ENCODE peak calls at places on chromosomes 16 and 17, in ten cellular contexts. One of them, this sample, is unnamed.
A peak's percentile ranks its signal among the peaks of the same experiment; 100 is the strongest.

GRCh38 chr17:61815863-61816523 is 47.3 kb downstream of the BRIP1 start:
- DNase-seq in prostate gland: no peak
- DNase-seq in lung: no peak
- DNase-seq in HCT116: no peak
- DNase-seq in mammary epithelial cell: no peak
- DNase-seq in MM.1S: no peak
- DNase-seq in IMR-90: no peak
- DNase-seq in testis: no peak
- DNase-seq in mucosa of descending colon: no peak
- DNase-seq in A549: no peak
- DNase-seq in this sample: no peak

GRCh38 chr17:76997981-76998531 is 129.9 kb downstream of the MGAT5B start:
- DNase-seq in mammary epithelial cell: no peak
- DNase-seq in lung: no peak
- DNase-seq in HCT116: no peak
- DNase-seq in IMR-90: no peak
- DNase-seq in testis: no peak
- DNase-seq in MM.1S: peak; percentile 83
- DNase-seq in mucosa of descending colon: no peak
- DNase-seq in prostate gland: no peak
- DNase-seq in A549: no peak
- DNase-seq in this sample: no peak

GRCh38 chr17:15341385-15341849 is at the start of gene TEKT3:
- DNase-seq in prostate gland: peak; percentile 37
- DNase-seq in mucosa of descending colon: peak; percentile 91
- DNase-seq in lung: peak; percentile 85
- DNase-seq in testis: peak; percentile 91
- DNase-seq in mammary epithelial cell: peak; percentile 57
- DNase-seq in MM.1S: no peak
- DNase-seq in IMR-90: peak; percentile 55
- DNase-seq in A549: peak; percentile 81
- DNase-seq in HCT116: no peak
- DNase-seq in this sample: peak; percentile 91

GRCh38 chr17:60573139-60573975 is 26.6 kb upstream of the PPM1D start:
- DNase-seq in prostate gland: no peak
- DNase-seq in testis: no peak
- DNase-seq in A549: no peak
- DNase-seq in IMR-90: peak; percentile 74
- DNase-seq in HCT116: no peak
- DNase-seq in mucosa of descending colon: no peak
- DNase-seq in mammary epithelial cell: no peak
- DNase-seq in lung: no peak
- DNase-seq in MM.1S: no peak
- DNase-seq in this sample: no peak

GRCh38 chr16:73176577-73177013 is 128.7 kb upstream of the ZFHX3 start:
- DNase-seq in A549: peak; percentile 86
- DNase-seq in IMR-90: peak; percentile 94
- DNase-seq in HCT116: peak; percentile 48
- DNase-seq in lung: no peak
- DNase-seq in testis: no peak
- DNase-seq in mammary epithelial cell: peak; percentile 89
- DNase-seq in mucosa of descending colon: no peak
- DNase-seq in prostate gland: no peak
- DNase-seq in MM.1S: no peak
- DNase-seq in this sample: no peak

GRCh38 chr17:81523139-81524062 is 4.8 kb upstream of the FSCN2 start:
- DNase-seq in mammary epithelial cell: no peak
- DNase-seq in testis: peak; percentile 37
- DNase-seq in lung: no peak
- DNase-seq in mucosa of descending colon: no peak
- DNase-seq in MM.1S: no peak
- DNase-seq in A549: no peak
- DNase-seq in prostate gland: no peak
- DNase-seq in IMR-90: peak; percentile 21
- DNase-seq in HCT116: no peak
- DNase-seq in this sample: no peak

GRCh38 chr17:49874911-49875310 is 27.0 kb upstream of the TAC4 start:
- DNase-seq in mammary epithelial cell: no peak
- DNase-seq in lung: no peak
- DNase-seq in IMR-90: no peak
- DNase-seq in MM.1S: no peak
- DNase-seq in HCT116: no peak
- DNase-seq in prostate gland: no peak
- DNase-seq in mucosa of descending colon: no peak
- DNase-seq in testis: no peak
- DNase-seq in A549: no peak
- DNase-seq in this sample: no peak

GRCh38 chr16:9091867-9092281 is 430 bp downstream of the HAPSTR1 start:
- DNase-seq in IMR-90: no peak
- DNase-seq in prostate gland: peak; percentile 16
- DNase-seq in mucosa of descending colon: peak; percentile 72
- DNase-seq in MM.1S: peak; percentile 25
- DNase-seq in HCT116: no peak
- DNase-seq in A549: peak; percentile 37
- DNase-seq in lung: peak; percentile 50
- DNase-seq in testis: peak; percentile 50
- DNase-seq in mammary epithelial cell: peak; percentile 58
- DNase-seq in this sample: no peak

GRCh38 chr16:22297871-22298733 is 893 bp downstream of the POLR3E start:
- DNase-seq in mucosa of descending colon: peak; percentile 53
- DNase-seq in lung: peak; percentile 69
- DNase-seq in mammary epithelial cell: peak; percentile 96
- DNase-seq in A549: peak; percentile 95
- DNase-seq in prostate gland: peak; percentile 51
- DNase-seq in testis: peak; percentile 73
- DNase-seq in IMR-90: peak; percentile 98
- DNase-seq in HCT116: peak; percentile 94
- DNase-seq in MM.1S: peak; percentile 88
- DNase-seq in this sample: peak; percentile 75

GRCh38 chr16:1639282-1639681 is 27.1 kb downstream of the CRAMP1 start:
- DNase-seq in mammary epithelial cell: no peak
- DNase-seq in lung: no peak
- DNase-seq in IMR-90: no peak
- DNase-seq in prostate gland: no peak
- DNase-seq in testis: no peak
- DNase-seq in MM.1S: no peak
- DNase-seq in A549: no peak
- DNase-seq in mucosa of descending colon: no peak
- DNase-seq in HCT116: no peak
- DNase-seq in this sample: no peak

GRCh38 chr17:59763861-59764260 is 56.4 kb downstream of the VMP1 start:
- DNase-seq in mammary epithelial cell: peak; percentile 91
- DNase-seq in MM.1S: no peak
- DNase-seq in prostate gland: no peak
- DNase-seq in HCT116: no peak
- DNase-seq in IMR-90: peak; percentile 95
- DNase-seq in mucosa of descending colon: no peak
- DNase-seq in testis: no peak
- DNase-seq in A549: peak; percentile 75
- DNase-seq in lung: no peak
- DNase-seq in this sample: no peak

GRCh38 chr17:32929288-32929574 is 1.3 kb downstream of the TMEM98 start:
- DNase-seq in mucosa of descending colon: no peak
- DNase-seq in IMR-90: peak; percentile 10
- DNase-seq in testis: peak; percentile 30
- DNase-seq in HCT116: no peak
- DNase-seq in A549: no peak
- DNase-seq in prostate gland: no peak
- DNase-seq in lung: no peak
- DNase-seq in mammary epithelial cell: no peak
- DNase-seq in MM.1S: no peak
- DNase-seq in this sample: no peak

GRCh38 chr17:12900474-12900873 is 111.2 kb downstream of the ARHGAP44 start:
- DNase-seq in A549: no peak
- DNase-seq in MM.1S: no peak
- DNase-seq in mucosa of descending colon: no peak
- DNase-seq in lung: peak; percentile 47
- DNase-seq in HCT116: no peak
- DNase-seq in mammary epithelial cell: no peak
- DNase-seq in IMR-90: no peak
- DNase-seq in testis: no peak
- DNase-seq in prostate gland: peak; percentile 22
- DNase-seq in this sample: no peak

GRCh38 chr17:49360796-49361128 is 1.3 kb downstream of the ZNF652 start:
- DNase-seq in testis: no peak
- DNase-seq in mammary epithelial cell: no peak
- DNase-seq in MM.1S: no peak
- DNase-seq in HCT116: no peak
- DNase-seq in lung: no peak
- DNase-seq in IMR-90: peak; percentile 21
- DNase-seq in mucosa of descending colon: peak; percentile 49
- DNase-seq in A549: no peak
- DNase-seq in prostate gland: no peak
- DNase-seq in this sample: no peak

DNA sequence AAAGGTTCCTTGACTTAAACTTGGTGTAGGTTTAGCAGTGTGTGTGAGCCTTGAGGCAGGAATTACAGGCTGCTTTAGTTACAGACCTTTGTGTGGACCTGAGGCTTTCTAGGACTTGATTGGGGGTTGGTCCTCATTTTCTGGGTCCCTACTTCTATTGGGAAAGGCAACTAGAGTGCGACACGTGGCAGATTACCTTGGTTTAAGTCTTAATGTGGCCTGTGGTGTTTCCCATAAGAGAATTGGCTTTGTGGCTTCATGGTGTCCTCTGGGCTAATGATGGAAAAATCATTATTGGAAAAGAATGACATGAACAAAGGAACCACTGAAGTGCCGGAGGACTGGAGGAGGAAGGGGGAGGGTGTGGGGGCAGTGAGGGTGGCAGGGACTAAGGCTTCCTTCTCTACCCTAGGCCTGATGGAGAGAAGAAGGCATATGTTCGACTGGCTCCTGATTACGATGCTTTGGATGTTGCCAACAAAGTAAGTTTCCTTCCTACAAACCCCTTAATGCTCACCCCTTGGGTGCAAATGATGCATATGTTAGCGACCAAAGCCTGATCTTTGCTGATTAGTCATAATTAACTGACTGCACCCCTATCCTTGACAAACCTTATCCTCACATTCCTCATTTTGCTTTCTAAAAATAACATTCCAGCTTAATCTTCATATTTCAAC is 2.7 kb downstream of the TLCD1 start:
- DNase-seq in IMR-90: no peak
- DNase-seq in mammary epithelial cell: no peak
- DNase-seq in lung: no peak
- DNase-seq in MM.1S: no peak
- DNase-seq in prostate gland: no peak
- DNase-seq in mucosa of descending colon: no peak
- DNase-seq in HCT116: no peak
- DNase-seq in A549: no peak
- DNase-seq in testis: no peak
- DNase-seq in this sample: no peak
- H3K4me1 ChIP-seq in IMR-90: peaks cover 20% of the 10 kb centered on the region
- H3K4me1 ChIP-seq in mammary epithelial cell: peaks cover 62% of the 10 kb centered on the region
- H3K4me1 ChIP-seq in lung: peaks cover 3% of the 10 kb centered on the region
- H3K4me1 ChIP-seq in MM.1S: no peaks in the 10 kb centered on the region
- H3K4me1 ChIP-seq in prostate gland: peaks cover 23% of the 10 kb centered on the region
- H3K4me1 ChIP-seq in mucosa of descending colon: peaks cover 59% of the 10 kb centered on the region
- H3K4me1 ChIP-seq in HCT116: peaks cover 37% of the 10 kb centered on the region
- H3K4me1 ChIP-seq in A549: peaks cover 50% of the 10 kb centered on the region
- H3K4me1 ChIP-seq in testis: peaks cover 39% of the 10 kb centered on the region
- H3K4me1 ChIP-seq in this sample: peaks cover 59% of the 10 kb centered on the region

GRCh38 chr16:31451201-31451600 is 8.1 kb upstream of the ARMC5 start:
- DNase-seq in mammary epithelial cell: no peak
- DNase-seq in lung: no peak
- DNase-seq in IMR-90: no peak
- DNase-seq in prostate gland: no peak
- DNase-seq in MM.1S: no peak
- DNase-seq in mucosa of descending colon: no peak
- DNase-seq in HCT116: no peak
- DNase-seq in A549: no peak
- DNase-seq in testis: peak; percentile 9
- DNase-seq in this sample: no peak
- TF ChIP-seq CTCF in mammary epithelial cell: no peak
- TF ChIP-seq CTCF in lung: no peak
- TF ChIP-seq CTCF in IMR-90: no peak
- TF ChIP-seq CTCF in prostate gland: no peak
- TF ChIP-seq CTCF in MM.1S: no peak
- TF ChIP-seq CTCF in mucosa of descending colon: no peak
- TF ChIP-seq CTCF in HCT116: no peak
- TF ChIP-seq CTCF in A549: no peak
- TF ChIP-seq CTCF in testis: no peak
- TF ChIP-seq CTCF in this sample: no peak

DNA sequence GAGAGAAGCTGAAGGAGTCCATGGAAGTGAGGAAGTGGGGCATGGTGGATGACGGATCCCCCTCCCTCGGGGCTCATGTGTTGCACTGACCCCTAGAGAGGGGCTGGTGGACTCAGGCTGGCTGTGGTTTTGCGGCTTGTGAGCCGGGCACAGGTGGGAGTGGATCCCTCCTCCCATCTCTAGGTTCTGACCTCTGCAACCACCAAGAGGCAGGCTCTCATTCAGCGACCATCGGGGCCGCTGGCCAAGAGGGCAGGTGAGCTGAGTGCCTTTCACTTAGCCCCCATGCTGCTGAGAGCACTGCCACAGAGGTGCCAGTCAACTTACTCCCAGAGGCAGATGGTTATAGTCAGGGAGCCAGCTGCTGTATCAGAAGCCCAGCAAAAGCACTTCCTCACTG is 67.3 kb downstream of the SCNN1B start:
- DNase-seq in testis: no peak
- DNase-seq in lung: no peak
- DNase-seq in HCT116: no peak
- DNase-seq in mucosa of descending colon: no peak
- DNase-seq in A549: no peak
- DNase-seq in mammary epithelial cell: no peak
- DNase-seq in MM.1S: no peak
- DNase-seq in IMR-90: no peak
- DNase-seq in prostate gland: no peak
- DNase-seq in this sample: no peak
- H3K4me3 ChIP-seq in testis: no peak overlapping the region
- H3K4me3 ChIP-seq in lung: no peak overlapping the region
- H3K4me3 ChIP-seq in HCT116: no peak overlapping the region
- H3K4me3 ChIP-seq in mucosa of descending colon: no peak overlapping the region
- H3K4me3 ChIP-seq in A549: no peak overlapping the region
- H3K4me3 ChIP-seq in mammary epithelial cell: no peak overlapping the region
- H3K4me3 ChIP-seq in MM.1S: no peak overlapping the region
- H3K4me3 ChIP-seq in IMR-90: no peak overlapping the region
- H3K4me3 ChIP-seq in prostate gland: no peak overlapping the region
- H3K4me3 ChIP-seq in this sample: no peak overlapping the region

DNA sequence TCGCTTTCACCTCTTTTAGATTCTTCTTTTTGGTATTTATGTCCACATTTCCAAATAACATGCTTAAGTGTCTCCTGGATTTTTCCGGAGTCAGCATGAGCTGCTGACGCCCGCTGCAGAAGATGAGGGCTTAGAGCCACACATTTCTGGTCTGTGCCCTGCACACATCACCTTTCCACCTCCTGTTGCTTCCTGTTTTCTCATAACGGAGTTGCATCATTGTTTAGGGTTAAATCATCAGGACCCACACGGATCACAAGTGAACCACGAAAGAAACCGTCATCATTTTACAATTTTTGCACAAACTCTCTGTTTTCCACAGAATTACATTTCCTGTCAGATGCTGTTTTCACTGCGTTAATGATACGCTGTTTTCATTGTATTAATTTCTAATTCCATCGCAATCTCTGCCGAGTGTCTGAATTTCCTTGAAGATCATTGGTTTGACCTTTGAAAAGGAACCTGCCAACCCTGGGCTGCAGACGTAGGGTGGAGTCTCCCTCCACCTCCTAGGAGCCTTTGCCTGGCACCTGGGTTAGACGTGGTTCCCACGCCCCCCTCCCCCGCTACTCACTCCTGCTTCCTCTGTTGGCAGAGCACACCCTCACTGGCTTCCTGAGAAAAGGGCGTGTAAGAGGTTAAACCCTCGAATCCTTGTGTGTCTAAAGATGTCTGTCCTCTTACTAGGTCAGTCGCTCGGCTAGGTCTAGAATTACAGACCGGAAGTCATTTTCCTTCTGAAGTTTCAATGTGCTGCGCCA is 68.1 kb downstream of the RNF213 start:
- DNase-seq in HCT116: no peak
- DNase-seq in MM.1S: no peak
- DNase-seq in A549: no peak
- DNase-seq in IMR-90: no peak
- DNase-seq in testis: no peak
- DNase-seq in lung: no peak
- DNase-seq in mucosa of descending colon: no peak
- DNase-seq in prostate gland: no peak
- DNase-seq in mammary epithelial cell: no peak
- DNase-seq in this sample: no peak
- H3K4me1 ChIP-seq in HCT116: no peaks in the 10 kb centered on the region
- H3K4me1 ChIP-seq in MM.1S: no peaks in the 10 kb centered on the region
- H3K4me1 ChIP-seq in A549: no peaks in the 10 kb centered on the region
- H3K4me1 ChIP-seq in IMR-90: no peaks in the 10 kb centered on the region
- H3K4me1 ChIP-seq in testis: no peaks in the 10 kb centered on the region
- H3K4me1 ChIP-seq in lung: no peaks in the 10 kb centered on the region
- H3K4me1 ChIP-seq in mucosa of descending colon: no peaks in the 10 kb centered on the region
- H3K4me1 ChIP-seq in prostate gland: no peaks in the 10 kb centered on the region
- H3K4me1 ChIP-seq in mammary epithelial cell: no peaks in the 10 kb centered on the region
- H3K4me1 ChIP-seq in this sample: no peaks in the 10 kb centered on the region